ENCODE peak calls at places on chromosomes 2 and 18, in seven cellular contexts. One of them, this sample, is unnamed. For H3K4me1, the result is how much of the 10 kb centered on the place peaks cover.

GRCh38 chr2:40128796-40129195 is 323.1 kb downstream of the SLC8A1 start:
- DNase-seq in Peyer's patch: no peak
- DNase-seq in CD8-positive, alpha-beta T cell: no peak
- DNase-seq in ascending aorta: no peak
- DNase-seq in upper lobe of right lung: no peak
- DNase-seq in psoas muscle: no peak
- DNase-seq in GM23248: peak
- DNase-seq in this sample: no peak

GRCh38 chr2:118269408-118270051 is 181.3 kb downstream of the INSIG2 start:
- DNase-seq in ascending aorta: no peak
- DNase-seq in GM23248: peak
- DNase-seq in psoas muscle: no peak
- DNase-seq in Peyer's patch: no peak
- DNase-seq in CD8-positive, alpha-beta T cell: no peak
- DNase-seq in upper lobe of right lung: peak
- DNase-seq in this sample: no peak

GRCh38 chr2:181106229-181106628 is 125.8 kb downstream of the UBE2E3 start:
- DNase-seq in CD8-positive, alpha-beta T cell: no peak
- DNase-seq in upper lobe of right lung: no peak
- DNase-seq in Peyer's patch: no peak
- DNase-seq in GM23248: peak
- DNase-seq in ascending aorta: no peak
- DNase-seq in psoas muscle: no peak
- DNase-seq in this sample: no peak

GRCh38 chr18:13725566-13726227 is 661 bp downstream of the FAM210A start:
- DNase-seq in GM23248: peak
- DNase-seq in CD8-positive, alpha-beta T cell: no peak
- DNase-seq in upper lobe of right lung: no peak
- DNase-seq in ascending aorta: no peak
- DNase-seq in Peyer's patch: no peak
- DNase-seq in psoas muscle: no peak
- DNase-seq in this sample: no peak

GRCh38 chr2:55519908-55520885 is 679 bp downstream of the CFAP36 start:
- DNase-seq in CD8-positive, alpha-beta T cell: peak
- DNase-seq in upper lobe of right lung: peak
- DNase-seq in psoas muscle: no peak
- DNase-seq in ascending aorta: peak
- DNase-seq in Peyer's patch: peak
- DNase-seq in GM23248: peak
- DNase-seq in this sample: peak

GRCh38 chr2:70340075-70340474 is 38.2 kb upstream of the FAM136A start:
- DNase-seq in upper lobe of right lung: no peak
- DNase-seq in Peyer's patch: no peak
- DNase-seq in CD8-positive, alpha-beta T cell: no peak
- DNase-seq in ascending aorta: no peak
- DNase-seq in psoas muscle: no peak
- DNase-seq in GM23248: peak
- DNase-seq in this sample: no peak

GRCh38 chr2:112630268-112630667 is 15.5 kb upstream of the SLC20A1 start:
- DNase-seq in GM23248: no peak
- DNase-seq in upper lobe of right lung: peak
- DNase-seq in Peyer's patch: no peak
- DNase-seq in CD8-positive, alpha-beta T cell: no peak
- DNase-seq in ascending aorta: peak
- DNase-seq in psoas muscle: no peak
- DNase-seq in this sample: no peak

GRCh38 chr2:36857713-36858112 is 108.6 kb downstream of the STRN start:
- DNase-seq in GM23248: no peak
- DNase-seq in CD8-positive, alpha-beta T cell: no peak
- DNase-seq in upper lobe of right lung: no peak
- DNase-seq in psoas muscle: no peak
- DNase-seq in ascending aorta: no peak
- DNase-seq in Peyer's patch: no peak
- DNase-seq in this sample: no peak

GRCh38 chr18:7945882-7946281 is 378.8 kb downstream of the PTPRM start:
- DNase-seq in GM23248: peak
- DNase-seq in Peyer's patch: peak
- DNase-seq in CD8-positive, alpha-beta T cell: no peak
- DNase-seq in psoas muscle: no peak
- DNase-seq in ascending aorta: no peak
- DNase-seq in upper lobe of right lung: no peak
- DNase-seq in this sample: no peak

GRCh38 chr2:30234180-30234971 is 3.0 kb downstream of the LBH start:
- DNase-seq in ascending aorta: peak
- DNase-seq in psoas muscle: peak
- DNase-seq in upper lobe of right lung: no peak
- DNase-seq in Peyer's patch: peak
- DNase-seq in GM23248: peak
- DNase-seq in CD8-positive, alpha-beta T cell: peak
- DNase-seq in this sample: no peak

GRCh38 chr2:68831688-68832087 is 39.5 kb downstream of the BMP10 start:
- DNase-seq in upper lobe of right lung: no peak
- DNase-seq in ascending aorta: no peak
- DNase-seq in Peyer's patch: no peak
- DNase-seq in CD8-positive, alpha-beta T cell: no peak
- DNase-seq in GM23248: peak
- DNase-seq in psoas muscle: no peak
- DNase-seq in this sample: no peak

GRCh38 chr2:178271629-178272333 is 77.5 kb downstream of the OSBPL6 start:
- DNase-seq in ascending aorta: peak
- DNase-seq in psoas muscle: peak
- DNase-seq in upper lobe of right lung: no peak
- DNase-seq in Peyer's patch: peak
- DNase-seq in CD8-positive, alpha-beta T cell: no peak
- DNase-seq in GM23248: peak
- DNase-seq in this sample: no peak

GRCh38 chr2:30408961-30409387 is 38.1 kb upstream of the LCLAT1 start:
- DNase-seq in GM23248: peak
- DNase-seq in Peyer's patch: no peak
- DNase-seq in CD8-positive, alpha-beta T cell: no peak
- DNase-seq in ascending aorta: no peak
- DNase-seq in psoas muscle: no peak
- DNase-seq in upper lobe of right lung: no peak
- DNase-seq in this sample: no peak

GRCh38 chr18:73774836-73775509 is 372.7 kb downstream of the FBXO15 start:
- DNase-seq in Peyer's patch: no peak
- DNase-seq in ascending aorta: no peak
- DNase-seq in psoas muscle: no peak
- DNase-seq in CD8-positive, alpha-beta T cell: no peak
- DNase-seq in upper lobe of right lung: no peak
- DNase-seq in GM23248: no peak
- DNase-seq in this sample: no peak

GRCh38 chr2:171150694-171151285 is 9.9 kb downstream of the TLK1 start:
- DNase-seq in upper lobe of right lung: no peak
- DNase-seq in Peyer's patch: no peak
- DNase-seq in ascending aorta: no peak
- DNase-seq in CD8-positive, alpha-beta T cell: no peak
- DNase-seq in GM23248: no peak
- DNase-seq in psoas muscle: no peak
- DNase-seq in this sample: no peak
- H3K4me1 ChIP-seq in upper lobe of right lung: under half
- H3K4me1 ChIP-seq in Peyer's patch: under half
- H3K4me1 ChIP-seq in ascending aorta: under half
- H3K4me1 ChIP-seq in CD8-positive, alpha-beta T cell: under half
- H3K4me1 ChIP-seq in GM23248: under half
- H3K4me1 ChIP-seq in psoas muscle: under half
- H3K4me1 ChIP-seq in this sample: half or more

GRCh38 chr2:172087780-172088244 is 2.5 kb downstream of the DLX1 start:
- DNase-seq in CD8-positive, alpha-beta T cell: no peak
- DNase-seq in psoas muscle: no peak
- DNase-seq in GM23248: peak
- DNase-seq in ascending aorta: no peak
- DNase-seq in Peyer's patch: no peak
- DNase-seq in upper lobe of right lung: no peak
- DNase-seq in this sample: peak

GRCh38 chr2:172089005-172089504 is 3.7 kb downstream of the DLX1 start:
- DNase-seq in CD8-positive, alpha-beta T cell: no peak
- DNase-seq in ascending aorta: no peak
- DNase-seq in upper lobe of right lung: no peak
- DNase-seq in psoas muscle: no peak
- DNase-seq in GM23248: no peak
- DNase-seq in Peyer's patch: no peak
- DNase-seq in this sample: no peak

GRCh38 chr2:172089633-172090032 is 4.3 kb downstream of the DLX1 start:
- DNase-seq in CD8-positive, alpha-beta T cell: no peak
- DNase-seq in upper lobe of right lung: no peak
- DNase-seq in ascending aorta: no peak
- DNase-seq in psoas muscle: no peak
- DNase-seq in GM23248: no peak
- DNase-seq in Peyer's patch: no peak
- DNase-seq in this sample: no peak

GRCh38 chr2:172087191-172087779 is 2.0 kb downstream of the DLX1 start:
- DNase-seq in ascending aorta: no peak
- DNase-seq in Peyer's patch: no peak
- DNase-seq in psoas muscle: no peak
- DNase-seq in upper lobe of right lung: no peak
- DNase-seq in GM23248: peak
- DNase-seq in CD8-positive, alpha-beta T cell: no peak
- DNase-seq in this sample: no peak

DNA sequence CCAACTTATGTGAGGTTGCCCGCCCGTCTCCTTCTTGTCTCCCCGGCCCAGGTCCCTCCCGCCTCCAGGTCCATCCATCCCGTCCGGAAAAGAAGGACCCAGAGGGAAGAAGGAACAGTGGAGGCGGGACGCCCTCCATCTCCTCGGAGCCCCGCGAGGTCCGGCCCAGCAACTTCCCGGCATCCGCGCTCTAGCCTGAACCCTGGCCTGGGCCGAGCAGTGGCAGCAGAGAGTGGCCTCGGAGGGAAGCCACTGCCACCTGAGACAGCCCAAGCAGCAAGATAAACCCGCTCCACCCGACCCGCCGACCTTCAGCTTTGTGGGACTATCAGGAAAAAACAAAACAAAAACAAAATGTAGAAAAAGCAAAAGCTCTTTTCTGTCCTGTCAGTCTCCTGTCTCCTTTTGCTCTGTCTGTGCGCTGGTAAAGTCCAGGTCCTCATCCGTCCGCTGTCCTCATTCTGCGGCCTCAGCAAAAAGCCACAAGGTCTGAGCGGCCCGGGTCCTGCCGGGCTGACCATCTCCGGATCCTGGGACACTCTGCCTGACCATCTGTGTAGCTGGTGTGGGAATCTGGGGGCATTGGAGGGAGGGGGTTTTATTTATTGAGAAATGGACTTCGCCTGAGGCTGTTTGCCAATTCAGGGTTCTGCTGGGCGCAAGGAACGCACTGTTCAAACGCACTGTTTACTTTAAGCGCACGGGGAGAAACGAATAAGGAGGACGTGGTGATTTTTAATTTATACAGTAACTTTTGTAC is 3.1 kb downstream of the DLX1 start:
- DNase-seq in Peyer's patch: no peak
- DNase-seq in psoas muscle: no peak
- DNase-seq in upper lobe of right lung: no peak
- DNase-seq in GM23248: no peak
- DNase-seq in ascending aorta: no peak
- DNase-seq in CD8-positive, alpha-beta T cell: no peak
- DNase-seq in this sample: no peak
- H3K4me3 ChIP-seq in Peyer's patch: no peak
- H3K4me3 ChIP-seq in psoas muscle: no peak
- H3K4me3 ChIP-seq in upper lobe of right lung: no peak
- H3K4me3 ChIP-seq in GM23248: peak
- H3K4me3 ChIP-seq in ascending aorta: no peak
- H3K4me3 ChIP-seq in CD8-positive, alpha-beta T cell: no peak
- H3K4me3 ChIP-seq in this sample: no peak

GRCh38 chr18:77067315-77068061 is 65.1 kb downstream of the MBP start:
- DNase-seq in GM23248: peak
- DNase-seq in upper lobe of right lung: peak
- DNase-seq in Peyer's patch: peak
- DNase-seq in ascending aorta: peak
- DNase-seq in CD8-positive, alpha-beta T cell: peak
- DNase-seq in psoas muscle: peak
- DNase-seq in this sample: peak

GRCh38 chr18:77069482-77069881 is 63.1 kb downstream of the MBP start:
- DNase-seq in ascending aorta: no peak
- DNase-seq in psoas muscle: no peak
- DNase-seq in upper lobe of right lung: no peak
- DNase-seq in GM23248: no peak
- DNase-seq in Peyer's patch: peak
- DNase-seq in CD8-positive, alpha-beta T cell: no peak
- DNase-seq in this sample: no peak

GRCh38 chr18:77069931-77070330 is 62.7 kb downstream of the MBP start:
- DNase-seq in CD8-positive, alpha-beta T cell: peak
- DNase-seq in Peyer's patch: no peak
- DNase-seq in psoas muscle: no peak
- DNase-seq in upper lobe of right lung: no peak
- DNase-seq in GM23248: no peak
- DNase-seq in ascending aorta: peak
- DNase-seq in this sample: no peak

GRCh38 chr18:77068890-77069312 is 63.7 kb downstream of the MBP start:
- DNase-seq in upper lobe of right lung: no peak
- DNase-seq in CD8-positive, alpha-beta T cell: no peak
- DNase-seq in ascending aorta: no peak
- DNase-seq in Peyer's patch: peak
- DNase-seq in psoas muscle: peak
- DNase-seq in GM23248: no peak
- DNase-seq in this sample: no peak

GRCh38 chr18:77068321-77068841 is 64.2 kb downstream of the MBP start:
- DNase-seq in GM23248: peak
- DNase-seq in ascending aorta: no peak
- DNase-seq in upper lobe of right lung: no peak
- DNase-seq in Peyer's patch: peak
- DNase-seq in psoas muscle: no peak
- DNase-seq in CD8-positive, alpha-beta T cell: peak
- DNase-seq in this sample: no peak
- H3K4me1 ChIP-seq in GM23248: half or more
- H3K4me1 ChIP-seq in ascending aorta: under half
- H3K4me1 ChIP-seq in upper lobe of right lung: half or more
- H3K4me1 ChIP-seq in Peyer's patch: under half
- H3K4me1 ChIP-seq in psoas muscle: under half
- H3K4me1 ChIP-seq in CD8-positive, alpha-beta T cell: half or more
- H3K4me1 ChIP-seq in this sample: under half

DNA sequence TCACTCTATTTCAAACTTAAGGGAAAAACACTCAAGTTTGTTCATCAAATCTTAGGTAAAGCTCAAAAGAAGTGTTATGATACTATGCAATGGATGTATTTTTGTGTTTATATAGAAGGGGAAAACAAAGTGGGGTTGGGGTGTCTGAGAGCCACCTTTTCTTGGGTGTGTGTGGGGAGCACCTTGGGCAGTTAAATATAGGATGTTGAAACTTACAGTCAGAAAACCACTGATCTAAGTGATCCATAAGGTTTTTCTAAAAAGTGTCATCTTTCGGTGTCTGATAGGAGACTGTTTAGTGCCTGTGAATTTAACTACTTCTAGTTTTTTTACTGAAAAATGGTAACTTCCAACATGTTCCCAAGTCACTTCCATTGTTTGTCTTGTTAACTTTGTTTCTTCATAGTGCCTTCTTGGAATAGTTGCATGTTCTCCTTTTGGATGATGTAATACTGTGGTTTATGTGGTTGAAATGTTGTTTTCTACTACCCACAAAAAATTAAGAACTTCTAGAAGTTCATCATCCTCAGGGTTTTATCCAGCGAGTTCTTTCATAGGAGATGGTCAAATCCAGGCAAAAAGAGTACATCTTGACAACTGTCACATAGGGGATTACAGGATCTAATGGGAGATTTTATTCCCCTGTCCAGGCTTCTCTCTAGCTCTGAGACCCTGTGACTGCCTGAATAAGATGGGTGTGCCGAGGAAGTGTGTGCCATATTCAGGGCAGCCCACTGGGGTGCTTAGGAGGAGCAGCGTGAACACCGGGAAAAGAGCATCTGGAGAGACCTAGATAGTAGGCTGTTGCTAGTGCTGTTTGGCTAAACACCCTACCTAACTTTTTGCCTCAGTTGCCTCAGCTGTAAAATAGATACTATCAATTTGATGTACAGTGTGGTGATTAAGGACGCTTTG is 46.2 kb downstream of the CAB39 start:
- DNase-seq in GM23248: peak
- DNase-seq in psoas muscle: no peak
- DNase-seq in ascending aorta: no peak
- DNase-seq in CD8-positive, alpha-beta T cell: no peak
- DNase-seq in Peyer's patch: no peak
- DNase-seq in upper lobe of right lung: no peak
- DNase-seq in this sample: no peak
- H3K4me3 ChIP-seq in GM23248: peak
- H3K4me3 ChIP-seq in psoas muscle: no peak
- H3K4me3 ChIP-seq in ascending aorta: no peak
- H3K4me3 ChIP-seq in CD8-positive, alpha-beta T cell: no peak
- H3K4me3 ChIP-seq in Peyer's patch: no peak
- H3K4me3 ChIP-seq in upper lobe of right lung: no peak
- H3K4me3 ChIP-seq in this sample: no peak

This sample was measured in mucosa of descending colon.